ENCODE peak calls at places on chromosomes 16 and 17, in seven cellular contexts. One of them, this sample, is unnamed.

GRCh38 chr16:72936408-72936807 is 111.5 kb downstream of the ZFHX3 start:
- DNase-seq in pancreas: no peak
- DNase-seq in dorsolateral prefrontal cortex: no peak
- DNase-seq in Caco-2: peak; percentile 84
- DNase-seq in activated B cell treated with CpG ODN at 0.5 μM for 24 hours: no peak
- DNase-seq in upper lobe of right lung: no peak
- DNase-seq in heart left ventricle: no peak
- DNase-seq in this sample: no peak

GRCh38 chr16:23847938-23848337 is 12.2 kb downstream of the PRKCB start:
- DNase-seq in pancreas: no peak
- DNase-seq in dorsolateral prefrontal cortex: peak; percentile 16
- DNase-seq in Caco-2: no peak
- DNase-seq in activated B cell treated with CpG ODN at 0.5 μM for 24 hours: no peak
- DNase-seq in upper lobe of right lung: no peak
- DNase-seq in heart left ventricle: no peak
- DNase-seq in this sample: no peak

GRCh38 chr17:40177275-40177874 is at the start of gene RAPGEFL1:
- DNase-seq in pancreas: peak; percentile 91
- DNase-seq in dorsolateral prefrontal cortex: peak; percentile 67
- DNase-seq in Caco-2: peak; percentile 86
- DNase-seq in activated B cell treated with CpG ODN at 0.5 μM for 24 hours: peak; percentile 61
- DNase-seq in upper lobe of right lung: peak; percentile 94
- DNase-seq in heart left ventricle: peak; percentile 89
- DNase-seq in this sample: peak; percentile 69

GRCh38 chr16:68844211-68844564 is 857 bp downstream of the TANGO6 start:
- DNase-seq in pancreas: no peak
- DNase-seq in dorsolateral prefrontal cortex: no peak
- DNase-seq in Caco-2: no peak
- DNase-seq in activated B cell treated with CpG ODN at 0.5 μM for 24 hours: no peak
- DNase-seq in upper lobe of right lung: no peak
- DNase-seq in heart left ventricle: no peak
- DNase-seq in this sample: no peak

GRCh38 chr17:18006495-18007239 is 32.3 kb downstream of the ATPAF2 start:
- DNase-seq in pancreas: no peak
- DNase-seq in dorsolateral prefrontal cortex: no peak
- DNase-seq in Caco-2: no peak
- DNase-seq in activated B cell treated with CpG ODN at 0.5 μM for 24 hours: no peak
- DNase-seq in upper lobe of right lung: no peak
- DNase-seq in heart left ventricle: no peak
- DNase-seq in this sample: no peak

GRCh38 chr16:85989376-85989775 is 90.4 kb downstream of the IRF8 start:
- DNase-seq in pancreas: no peak
- DNase-seq in dorsolateral prefrontal cortex: no peak
- DNase-seq in Caco-2: no peak
- DNase-seq in activated B cell treated with CpG ODN at 0.5 μM for 24 hours: peak; percentile 13
- DNase-seq in upper lobe of right lung: no peak
- DNase-seq in heart left ventricle: no peak
- DNase-seq in this sample: no peak

GRCh38 chr17:52120465-52120864 is 38.0 kb downstream of the CA10 start:
- DNase-seq in pancreas: no peak
- DNase-seq in dorsolateral prefrontal cortex: no peak
- DNase-seq in Caco-2: no peak
- DNase-seq in activated B cell treated with CpG ODN at 0.5 μM for 24 hours: no peak
- DNase-seq in upper lobe of right lung: no peak
- DNase-seq in heart left ventricle: no peak
- DNase-seq in this sample: no peak

GRCh38 chr16:81710596-81710995 is 68.5 kb upstream of the PLCG2 start:
- DNase-seq in pancreas: no peak
- DNase-seq in dorsolateral prefrontal cortex: no peak
- DNase-seq in Caco-2: no peak
- DNase-seq in activated B cell treated with CpG ODN at 0.5 μM for 24 hours: no peak
- DNase-seq in upper lobe of right lung: no peak
- DNase-seq in heart left ventricle: peak; percentile 18
- DNase-seq in this sample: no peak

GRCh38 chr17:2856727-2857126 is 60.5 kb downstream of the RAP1GAP2 start:
- DNase-seq in pancreas: no peak
- DNase-seq in dorsolateral prefrontal cortex: no peak
- DNase-seq in Caco-2: no peak
- DNase-seq in activated B cell treated with CpG ODN at 0.5 μM for 24 hours: no peak
- DNase-seq in upper lobe of right lung: no peak
- DNase-seq in heart left ventricle: no peak
- DNase-seq in this sample: no peak

GRCh38 chr17:57599271-57600045 is 145.6 kb downstream of the CCDC182 start:
- DNase-seq in pancreas: peak; percentile 28
- DNase-seq in dorsolateral prefrontal cortex: no peak
- DNase-seq in Caco-2: peak; percentile 2
- DNase-seq in activated B cell treated with CpG ODN at 0.5 μM for 24 hours: no peak
- DNase-seq in upper lobe of right lung: peak; percentile 28
- DNase-seq in heart left ventricle: no peak
- DNase-seq in this sample: no peak

DNA sequence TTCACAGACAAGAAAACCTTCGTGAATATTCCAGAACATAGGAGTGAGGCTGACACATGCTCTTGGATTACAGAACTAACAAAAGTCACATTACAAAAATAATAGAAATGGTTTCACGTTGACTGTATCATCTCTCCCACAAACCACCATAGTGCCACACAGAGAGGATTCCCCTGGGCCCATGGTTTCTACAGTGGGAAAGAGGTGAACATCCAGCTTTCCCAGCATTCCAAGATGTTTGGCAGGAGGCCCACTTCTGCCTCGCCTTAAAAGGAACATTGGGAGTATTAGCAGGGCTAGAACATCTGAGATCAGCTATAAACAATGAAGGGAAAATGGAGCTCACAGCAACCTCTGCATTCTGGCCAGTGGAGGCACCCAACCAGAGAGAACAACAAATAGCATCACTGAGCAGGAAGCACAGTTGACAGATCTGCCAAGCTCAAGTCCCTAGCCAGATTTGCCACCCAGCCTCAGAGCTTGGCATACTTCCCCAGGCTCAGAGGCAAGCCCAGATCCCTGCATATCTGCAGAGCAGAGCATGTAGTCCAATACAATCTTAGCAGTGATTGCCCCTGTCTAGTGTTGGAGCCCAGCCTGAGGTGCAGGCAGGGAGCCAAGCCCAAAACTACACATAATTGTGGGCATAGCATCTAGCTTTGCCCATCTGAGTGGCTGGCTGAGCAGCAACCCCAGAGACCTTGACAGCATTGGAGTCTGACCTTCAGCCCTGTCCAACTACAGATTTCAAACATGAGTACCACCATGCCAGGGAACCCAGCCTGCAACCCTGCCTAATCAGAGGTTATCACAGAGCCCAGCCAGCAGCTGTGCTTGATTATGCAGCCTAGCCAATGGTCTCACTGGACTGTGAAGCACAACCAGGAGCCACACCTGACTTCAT is 260.4 kb downstream of the CEP112 start:
- DNase-seq in pancreas: no peak
- DNase-seq in dorsolateral prefrontal cortex: no peak
- DNase-seq in Caco-2: no peak
- DNase-seq in activated B cell treated with CpG ODN at 0.5 μM for 24 hours: no peak
- DNase-seq in upper lobe of right lung: no peak
- DNase-seq in heart left ventricle: peak; percentile 54
- DNase-seq in this sample: no peak
- TF ChIP-seq CTCF in pancreas: no peak
- TF ChIP-seq CTCF in dorsolateral prefrontal cortex: no peak
- TF ChIP-seq CTCF in Caco-2: no peak
- TF ChIP-seq CTCF in activated B cell treated with CpG ODN at 0.5 μM for 24 hours: no peak
- TF ChIP-seq CTCF in upper lobe of right lung: no peak
- TF ChIP-seq CTCF in heart left ventricle: no peak
- TF ChIP-seq CTCF in this sample: no peak

DNA sequence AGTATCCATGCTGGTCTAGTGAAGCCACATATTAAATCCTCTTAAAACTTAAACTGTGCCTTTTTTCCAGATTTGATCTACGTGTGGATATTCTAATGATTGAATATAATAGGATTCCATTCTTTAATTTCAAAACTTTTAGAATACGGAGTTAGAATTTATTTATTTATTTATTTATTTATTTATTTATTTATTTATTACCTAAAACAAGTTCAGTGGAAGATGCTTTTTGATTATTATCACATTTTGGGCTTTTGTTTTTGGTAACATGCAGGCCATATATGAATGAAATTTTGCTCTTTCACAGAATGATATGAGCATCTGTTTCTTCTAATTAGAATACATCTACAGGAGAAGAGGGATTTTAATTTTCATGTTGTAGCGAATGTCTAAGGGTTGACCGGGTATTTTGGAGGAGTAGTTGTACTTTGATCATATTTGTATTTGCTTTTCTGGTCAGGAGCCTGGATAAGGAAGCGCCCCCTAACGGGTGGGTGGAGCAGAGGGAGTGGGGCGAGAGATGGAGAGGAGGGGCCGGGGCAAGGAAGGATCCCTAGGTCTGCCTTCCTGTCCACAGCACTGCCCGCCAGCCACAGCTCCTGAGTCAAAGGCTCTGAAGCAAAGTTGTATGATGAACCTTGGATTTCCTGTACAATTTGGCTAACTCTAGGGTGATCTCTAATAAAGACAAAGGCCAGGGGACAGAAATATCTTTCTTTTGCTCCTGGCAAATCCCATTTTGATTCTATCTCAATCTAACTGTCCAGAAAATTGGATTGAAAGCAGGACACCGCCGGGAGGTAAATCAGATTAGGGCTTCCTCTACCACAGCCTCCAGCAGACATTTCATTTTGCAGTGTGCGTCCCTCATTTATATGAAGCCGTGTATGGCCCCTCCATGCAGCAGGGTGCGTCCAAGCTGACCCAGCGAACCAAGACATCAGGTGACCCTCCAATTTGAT is 149.1 kb downstream of the PRKCA start:
- DNase-seq in pancreas: peak; percentile 66
- DNase-seq in dorsolateral prefrontal cortex: no peak
- DNase-seq in Caco-2: peak; percentile 55
- DNase-seq in activated B cell treated with CpG ODN at 0.5 μM for 24 hours: no peak
- DNase-seq in upper lobe of right lung: no peak
- DNase-seq in heart left ventricle: no peak
- DNase-seq in this sample: no peak
- TF ChIP-seq CTCF in pancreas: no peak
- TF ChIP-seq CTCF in dorsolateral prefrontal cortex: no peak
- TF ChIP-seq CTCF in Caco-2: peak; percentile 64
- TF ChIP-seq CTCF in activated B cell treated with CpG ODN at 0.5 μM for 24 hours: no peak
- TF ChIP-seq CTCF in upper lobe of right lung: peak; percentile 7
- TF ChIP-seq CTCF in heart left ventricle: no peak
- TF ChIP-seq CTCF in this sample: peak; percentile 61

GRCh38 chr17:19753661-19754463 is 5.8 kb upstream of the ALDH3A1 start:
- DNase-seq in pancreas: peak; percentile 77
- DNase-seq in dorsolateral prefrontal cortex: peak; percentile 71
- DNase-seq in Caco-2: peak; percentile 29
- DNase-seq in activated B cell treated with CpG ODN at 0.5 μM for 24 hours: no peak
- DNase-seq in upper lobe of right lung: peak; percentile 82
- DNase-seq in heart left ventricle: peak; percentile 62
- DNase-seq in this sample: no peak

GRCh38 chr17:19756551-19756950 is 8.5 kb upstream of the ALDH3A1 start:
- DNase-seq in pancreas: no peak
- DNase-seq in dorsolateral prefrontal cortex: no peak
- DNase-seq in Caco-2: no peak
- DNase-seq in activated B cell treated with CpG ODN at 0.5 μM for 24 hours: no peak
- DNase-seq in upper lobe of right lung: no peak
- DNase-seq in heart left ventricle: no peak
- DNase-seq in this sample: peak; percentile 1

GRCh38 chr17:19757536-19758180 is 9.6 kb upstream of the ALDH3A1 start:
- DNase-seq in pancreas: no peak
- DNase-seq in dorsolateral prefrontal cortex: no peak
- DNase-seq in Caco-2: no peak
- DNase-seq in activated B cell treated with CpG ODN at 0.5 μM for 24 hours: no peak
- DNase-seq in upper lobe of right lung: no peak
- DNase-seq in heart left ventricle: no peak
- DNase-seq in this sample: peak; percentile 40

GRCh38 chr17:19755392-19755791 is 7.3 kb upstream of the ALDH3A1 start:
- DNase-seq in pancreas: peak; percentile 37
- DNase-seq in dorsolateral prefrontal cortex: no peak
- DNase-seq in Caco-2: no peak
- DNase-seq in activated B cell treated with CpG ODN at 0.5 μM for 24 hours: no peak
- DNase-seq in upper lobe of right lung: no peak
- DNase-seq in heart left ventricle: no peak
- DNase-seq in this sample: peak; percentile 38

DNA sequence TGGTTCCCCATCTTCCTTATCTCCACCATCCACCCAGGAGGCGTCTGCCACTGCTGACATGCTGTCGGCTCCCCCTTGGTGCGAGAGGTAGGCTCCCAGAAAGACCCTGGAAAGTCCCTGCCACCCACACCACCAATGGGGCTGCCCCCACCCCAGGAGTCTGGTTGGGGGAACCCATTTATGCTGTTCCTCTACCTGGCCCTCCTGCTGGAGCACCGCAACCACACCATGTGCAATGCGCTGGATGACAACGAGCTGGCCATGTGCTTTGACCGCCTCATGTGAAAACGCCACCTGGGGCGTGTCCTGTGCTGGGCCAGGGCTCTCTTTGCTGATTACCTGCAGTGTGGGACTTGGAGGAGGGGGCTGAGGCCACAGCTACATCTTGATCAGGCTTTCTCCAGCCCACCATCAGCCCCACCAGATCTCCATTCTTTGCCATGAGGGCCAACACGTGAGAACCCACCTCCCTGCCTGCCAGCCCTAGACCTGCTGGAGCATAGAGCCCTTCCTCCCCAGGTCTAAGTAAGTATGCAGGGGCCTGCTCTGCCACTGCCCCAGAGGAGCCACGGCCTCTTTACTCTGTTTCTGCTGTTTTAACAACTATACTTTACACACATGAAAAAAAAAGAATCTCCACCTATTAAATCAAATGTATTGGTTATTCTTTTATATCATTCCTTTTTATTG is 7.9 kb upstream of the ALDH3A1 start:
- DNase-seq in pancreas: peak; percentile 34
- DNase-seq in dorsolateral prefrontal cortex: no peak
- DNase-seq in Caco-2: no peak
- DNase-seq in activated B cell treated with CpG ODN at 0.5 μM for 24 hours: no peak
- DNase-seq in upper lobe of right lung: no peak
- DNase-seq in heart left ventricle: no peak
- DNase-seq in this sample: peak; percentile 38
- TF ChIP-seq CTCF in pancreas: no peak
- TF ChIP-seq CTCF in dorsolateral prefrontal cortex: no peak
- TF ChIP-seq CTCF in Caco-2: no peak
- TF ChIP-seq CTCF in activated B cell treated with CpG ODN at 0.5 μM for 24 hours: no peak
- TF ChIP-seq CTCF in upper lobe of right lung: no peak
- TF ChIP-seq CTCF in heart left ventricle: no peak
- TF ChIP-seq CTCF in this sample: no peak

GRCh38 chr17:8039611-8040168 is 831 bp downstream of the ALOX15B start:
- DNase-seq in pancreas: no peak
- DNase-seq in dorsolateral prefrontal cortex: no peak
- DNase-seq in Caco-2: no peak
- DNase-seq in activated B cell treated with CpG ODN at 0.5 μM for 24 hours: no peak
- DNase-seq in upper lobe of right lung: no peak
- DNase-seq in heart left ventricle: no peak
- DNase-seq in this sample: no peak

GRCh38 chr17:8044819-8045810 is 6.3 kb downstream of the ALOX15B start:
- DNase-seq in pancreas: no peak
- DNase-seq in dorsolateral prefrontal cortex: no peak
- DNase-seq in Caco-2: no peak
- DNase-seq in activated B cell treated with CpG ODN at 0.5 μM for 24 hours: no peak
- DNase-seq in upper lobe of right lung: no peak
- DNase-seq in heart left ventricle: no peak
- DNase-seq in this sample: no peak

GRCh38 chr17:8038954-8039610 is at the start of gene ALOX15B:
- DNase-seq in pancreas: no peak
- DNase-seq in dorsolateral prefrontal cortex: no peak
- DNase-seq in Caco-2: no peak
- DNase-seq in activated B cell treated with CpG ODN at 0.5 μM for 24 hours: no peak
- DNase-seq in upper lobe of right lung: peak; percentile 92
- DNase-seq in heart left ventricle: no peak
- DNase-seq in this sample: no peak

GRCh38 chr17:8041980-8042379 is 3.1 kb downstream of the ALOX15B start:
- DNase-seq in pancreas: no peak
- DNase-seq in dorsolateral prefrontal cortex: no peak
- DNase-seq in Caco-2: no peak
- DNase-seq in activated B cell treated with CpG ODN at 0.5 μM for 24 hours: no peak
- DNase-seq in upper lobe of right lung: no peak
- DNase-seq in heart left ventricle: no peak
- DNase-seq in this sample: no peak

GRCh38 chr17:8041249-8041928 is 2.5 kb downstream of the ALOX15B start:
- DNase-seq in pancreas: no peak
- DNase-seq in dorsolateral prefrontal cortex: no peak
- DNase-seq in Caco-2: no peak
- DNase-seq in activated B cell treated with CpG ODN at 0.5 μM for 24 hours: no peak
- DNase-seq in upper lobe of right lung: no peak
- DNase-seq in heart left ventricle: no peak
- DNase-seq in this sample: no peak
- TF ChIP-seq CTCF in pancreas: peak; percentile 34
- TF ChIP-seq CTCF in dorsolateral prefrontal cortex: peak; percentile 69
- TF ChIP-seq CTCF in Caco-2: peak; percentile 32
- TF ChIP-seq CTCF in activated B cell treated with CpG ODN at 0.5 μM for 24 hours: no peak
- TF ChIP-seq CTCF in upper lobe of right lung: peak; percentile 53
- TF ChIP-seq CTCF in heart left ventricle: peak; percentile 68
- TF ChIP-seq CTCF in this sample: peak; percentile 82